ENCODE peak calls at places on chromosome 10, in six cellular contexts. E is endothelial cell, G is ovary, O is psoas muscle, P is pancreas, Y is neural progenitor cell. T is an unnamed sample.

GRCh38 chr10:49082767-49083166 is 32.6 kb downstream of the VSTM4 start:
- DNase-seq in G (no peak), O (no peak), P (no peak), E (no peak), Y (peak; percentile 27), T (no peak)

GRCh38 chr10:17062009-17062408 is 67.6 kb downstream of the CUBN start:
- DNase-seq in Y (no peak), O (no peak), E (no peak), P (no peak), G (no peak), T (no peak)

GRCh38 chr10:106226123-106226522 is 938.4 kb downstream of the SORCS1 start:
- DNase-seq in P (no peak), G (no peak), Y (no peak), E (no peak), O (no peak), T (no peak)

GRCh38 chr10:121681982-121682687 is 83.9 kb upstream of the FGFR2 start:
- DNase-seq in P (no peak), G (no peak), E (no peak), O (no peak), Y (no peak), T (no peak)

GRCh38 chr10:110083884-110084283 is 76.1 kb downstream of the ADD3 start:
- DNase-seq in P (no peak), O (no peak), Y (no peak), G (no peak), E (no peak), T (no peak)

GRCh38 chr10:119306964-119307363 is 99.6 kb downstream of the GRK5 start:
- DNase-seq in G (no peak), O (no peak), Y (no peak), P (no peak), E (no peak), T (no peak)

GRCh38 chr10:66888237-66888636 is 37.6 kb upstream of the LRRTM3 start:
- DNase-seq in G (no peak), E (no peak), P (no peak), O (no peak), Y (no peak), T (no peak)

GRCh38 chr10:133163889-133164815 is 4.1 kb downstream of the KNDC1 start:
- DNase-seq in Y (no peak), E (no peak), O (no peak), P (no peak), G (no peak), T (no peak)

GRCh38 chr10:82925547-82925946 is 1050.6 kb downstream of the NRG3 start:
- DNase-seq in P (no peak), O (no peak), E (no peak), Y (no peak), G (no peak), T (no peak)

GRCh38 chr10:775245-776075 is 86.0 kb upstream of the DIP2C start:
- DNase-seq in E (no peak), O (no peak), P (no peak), Y (no peak), G (no peak), T (no peak)

GRCh38 chr10:114615600-114616007 is 42.5 kb downstream of the ABLIM1 start:
- DNase-seq in O (no peak), G (no peak), P (no peak), Y (no peak), E (no peak), T (no peak)

GRCh38 chr10:4470231-4470840 is 355.7 kb upstream of the AKR1E2 start:
- DNase-seq in G (no peak), O (no peak), E (no peak), P (no peak), Y (no peak), T (no peak)

GRCh38 chr10:3774814-3775670 is 10.0 kb downstream of the KLF6 start:
- DNase-seq in P (no peak), E (no peak), G (no peak), Y (no peak), O (peak; percentile 39), T (no peak)

GRCh38 chr10:131143425-131144165 is 167.9 kb downstream of the TCERG1L start:
- DNase-seq in G (no peak), P (no peak), E (no peak), O (no peak), Y (no peak), T (no peak)

GRCh38 chr10:88440541-88440940 is 142.6 kb downstream of the RNLS start:
- DNase-seq in Y (no peak), P (no peak), G (no peak), E (no peak), O (no peak), T (no peak)

GRCh38 chr10:5876181-5876768 is 13.4 kb downstream of the ANKRD16 start:
- DNase-seq in P (no peak), Y (no peak), E (no peak), O (no peak), G (no peak), T (no peak)

GRCh38 chr10:107264742-107265141 is 100.2 kb upstream of the SORCS1 start:
- DNase-seq in Y (peak; percentile 77), G (no peak), O (no peak), P (no peak), E (no peak), T (no peak)

GRCh38 chr10:120917521-120918250 is 66.5 kb downstream of the WDR11 start:
- DNase-seq in O (no peak), E (peak; percentile 17), P (no peak), G (no peak), Y (no peak), T (no peak)

GRCh38 chr10:14674376-14675050 is 100.2 kb downstream of the FAM107B start:
- DNase-seq in G (no peak), P (peak; percentile 45), Y (no peak), O (no peak), E (no peak), T (no peak)

GRCh38 chr10:57657164-57657765 is 610.4 kb downstream of the IPMK start:
- DNase-seq in G (peak; percentile 34), E (peak; percentile 61), P (peak; percentile 65), O (peak; percentile 12), Y (peak; percentile 78), T (peak; percentile 65)

GRCh38 chr10:10942441-10942840 is 75.2 kb upstream of the CELF2 start:
- DNase-seq in Y (no peak), G (no peak), O (no peak), P (no peak), E (no peak), T (no peak)

GRCh38 chr10:7179536-7179935 is 231.3 kb downstream of the SFMBT2 start:
- DNase-seq in Y (no peak), P (no peak), O (no peak), E (no peak), G (no peak), T (no peak)

GRCh38 chr10:72088879-72089585 is 681 bp upstream of the SPOCK2 start:
- DNase-seq in Y (peak; percentile 60), O (peak; percentile 61), E (no peak), P (no peak), G (no peak), T (peak; percentile 86)

GRCh38 chr10:38038107-38038931 is 27.8 kb downstream of the ZNF33A start:
- DNase-seq in G (no peak), E (no peak), O (no peak), Y (no peak), P (no peak), T (no peak)
- TF ChIP-seq CTCF in G (no peak), E (no peak), O (no peak), Y (no peak), P (no peak), T (no peak)

GRCh38 chr10:63462442-63462841 is 3.3 kb downstream of the JMJD1C start:
- DNase-seq in O (no peak), E (no peak), Y (no peak), P (no peak), G (no peak), T (no peak)

GRCh38 chr10:63466168-63466935 is 575 bp upstream of the JMJD1C start:
- DNase-seq in E (peak; percentile 11), O (no peak), Y (peak; percentile 79), G (peak; percentile 66), P (no peak), T (no peak)

GRCh38 chr10:63467833-63468232 is 2.1 kb upstream of the JMJD1C start:
- DNase-seq in Y (no peak), G (no peak), P (no peak), O (no peak), E (no peak), T (no peak)

GRCh38 chr10:63464402-63465292 is 1.1 kb downstream of the JMJD1C start:
- DNase-seq in E (no peak), G (no peak), Y (no peak), O (no peak), P (no peak), T (no peak)

DNA sequence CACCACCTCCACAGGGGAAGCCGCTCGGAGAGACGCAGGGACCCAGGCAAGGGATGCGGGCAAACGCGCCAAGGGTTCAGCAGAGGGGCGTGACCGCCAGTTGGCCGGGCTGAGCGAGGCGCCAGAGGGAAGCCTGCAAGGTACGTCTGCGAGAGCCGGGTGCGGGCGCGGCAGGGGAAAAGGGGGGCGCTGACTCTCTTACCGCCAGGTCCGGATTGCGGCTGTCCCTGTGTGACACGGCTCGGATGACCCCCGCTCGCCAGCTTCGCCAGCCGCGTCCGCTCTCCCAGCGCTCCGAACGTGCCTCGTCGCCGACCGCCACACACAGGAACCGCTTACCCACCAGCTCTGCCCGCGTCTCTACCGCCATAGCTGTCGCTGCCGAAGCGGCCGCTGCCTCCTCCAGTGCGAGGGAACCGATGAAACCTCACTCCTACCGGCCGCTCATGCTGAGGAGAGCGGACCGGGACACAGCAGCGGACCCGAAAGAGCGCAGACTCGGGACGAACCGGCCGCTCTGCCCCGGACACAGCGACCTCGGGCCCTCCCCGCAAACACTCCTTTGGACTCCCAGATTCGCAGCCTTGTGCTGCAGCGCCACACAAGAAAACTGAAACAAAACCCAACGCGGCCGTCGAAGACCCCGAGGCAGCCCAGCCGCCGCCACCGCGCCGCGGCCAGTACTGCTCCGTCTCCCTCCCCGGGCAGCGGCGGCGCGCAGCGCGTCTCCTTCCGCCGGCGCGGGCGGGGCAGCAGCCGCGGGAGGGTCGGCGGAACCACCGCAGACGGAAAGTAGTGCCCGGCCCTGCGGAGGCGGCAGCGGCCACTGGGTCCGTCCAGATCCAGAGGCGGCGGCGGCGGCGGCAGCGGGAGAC is at the start of gene JMJD1C:
- DNase-seq in G (peak; percentile 82), Y (peak; percentile 94), P (peak; percentile 79), E (peak; percentile 72), O (peak; percentile 88), T (peak; percentile 87)
- TF ChIP-seq CTCF in G (peak; percentile 34), Y (no peak), P (no peak), E (no peak), O (peak; percentile 2), T (no peak)

GRCh38 chr10:44030132-44030531 is 354.8 kb downstream of the CXCL12 start:
- DNase-seq in P (no peak), E (no peak), Y (peak; percentile 48), O (no peak), G (no peak), T (no peak)
- TF ChIP-seq CTCF in P (no peak), E (no peak), Y (peak; percentile 40), O (no peak), G (no peak), T (no peak)

GRCh38 chr10:69789164-69789576 is 12.5 kb upstream of the COL13A1 start:
- DNase-seq in E (peak; percentile 38), O (no peak), G (no peak), Y (no peak), P (no peak), T (no peak)

GRCh38 chr10:69780070-69780469 is 21.6 kb upstream of the COL13A1 start:
- DNase-seq in G (no peak), O (no peak), P (no peak), Y (no peak), E (no peak), T (no peak)

GRCh38 chr10:69786791-69787190 is 14.9 kb upstream of the COL13A1 start:
- DNase-seq in E (peak; percentile 21), O (no peak), Y (peak; percentile 23), P (no peak), G (no peak), T (no peak)

GRCh38 chr10:69787681-69788080 is 14.0 kb upstream of the COL13A1 start:
- DNase-seq in P (no peak), G (no peak), O (no peak), Y (no peak), E (no peak), T (no peak)

GRCh38 chr10:69783515-69783914 is 18.2 kb upstream of the COL13A1 start:
- DNase-seq in Y (no peak), O (no peak), P (no peak), G (no peak), E (no peak), T (no peak)
- TF ChIP-seq CTCF in Y (no peak), O (no peak), P (no peak), G (no peak), E (no peak), T (no peak)

T was measured in glutamatergic neuron.